ENCODE peak calls at places on chromosomes 5 and 9, in nine cellular contexts. N is heart left ventricle; B is body of pancreas; Q is aorta; O is fibroblast of lung; P is Karpas-422; W is lower lobe of right lung; T is right lobe of liver; K is effector memory CD4-positive, alpha-beta T cell. U is an unnamed sample.
A peak's percentile ranks its signal among the peaks of the same experiment; 100 is the strongest.

GRCh38 chr5:74275204-74275992 is 365.1 kb downstream of the ENC1 start:
- DNase-seq in N (no peak), K (no peak), B (no peak), W (no peak), P (no peak), T (no peak), Q (no peak), O (peak; percentile 53), U (no peak)

GRCh38 chr5:96348536-96348935 is 84.5 kb downstream of the PCSK1 start:
- DNase-seq in W (no peak), T (no peak), P (no peak), N (no peak), K (no peak), O (no peak), B (no peak), Q (no peak), U (no peak)

GRCh38 chr9:34380511-34381315 is 4.0 kb upstream of the MYORG start:
- DNase-seq in P (peak; percentile 92), K (peak; percentile 71), N (peak; percentile 88), Q (peak; percentile 94), W (peak; percentile 87), B (peak; percentile 83), O (peak; percentile 66), T (peak; percentile 86), U (peak; percentile 78)

GRCh38 chr5:74414228-74414627 is 226.3 kb downstream of the ENC1 start:
- DNase-seq in K (no peak), O (no peak), W (no peak), P (no peak), Q (no peak), T (no peak), B (no peak), N (no peak), U (no peak)

GRCh38 chr9:22088372-22089063 is 79.4 kb upstream of the CDKN2B start:
- DNase-seq in T (no peak), W (no peak), B (no peak), O (peak; percentile 54), Q (no peak), P (no peak), K (no peak), N (no peak), U (no peak)

GRCh38 chr5:135141303-135142268 is 107.6 kb upstream of the PITX1 start:
- DNase-seq in P (no peak), W (no peak), K (no peak), B (no peak), N (no peak), T (no peak), O (peak; percentile 43), Q (no peak), U (no peak)

GRCh38 chr9:36679710-36680109 is 107.0 kb downstream of the MELK start:
- DNase-seq in W (no peak), K (no peak), O (peak; percentile 60), B (no peak), Q (no peak), P (no peak), N (no peak), T (no peak), U (no peak)

GRCh38 chr5:60369391-60369790 is 330.6 kb downstream of the DEPDC1B start:
- DNase-seq in Q (no peak), K (no peak), O (no peak), P (no peak), T (no peak), B (no peak), N (no peak), W (no peak), U (no peak)

GRCh38 chr9:126275386-126276001 is 51.1 kb upstream of the MVB12B start:
- DNase-seq in P (no peak), K (no peak), Q (no peak), O (peak; percentile 69), W (no peak), T (no peak), N (no peak), B (no peak), U (no peak)

GRCh38 chr5:89878140-89878570 is 531.4 kb downstream of the CETN3 start:
- DNase-seq in N (no peak), B (no peak), T (no peak), Q (no peak), W (no peak), K (no peak), O (peak; percentile 99), P (peak; percentile 42), U (no peak)

GRCh38 chr9:78612089-78612488 is 315.2 kb downstream of the PSAT1 start:
- DNase-seq in N (no peak), W (no peak), B (no peak), O (peak; percentile 74), Q (no peak), T (no peak), K (no peak), P (no peak), U (no peak)

GRCh38 chr5:151684690-151685361 is 1.9 kb downstream of the SPARC start:
- DNase-seq in N (no peak), Q (no peak), O (peak; percentile 96), T (no peak), B (no peak), K (no peak), W (no peak), P (peak; percentile 57), U (peak; percentile 75)

GRCh38 chr5:151683444-151683843 is 3.3 kb downstream of the SPARC start:
- DNase-seq in Q (no peak), N (no peak), P (no peak), T (no peak), W (no peak), O (peak; percentile 19), B (no peak), K (no peak), U (no peak)

GRCh38 chr5:151682751-151683331 is 3.9 kb downstream of the SPARC start:
- DNase-seq in N (no peak), T (no peak), Q (no peak), K (no peak), W (no peak), B (no peak), P (no peak), O (peak; percentile 55), U (no peak)

GRCh38 chr5:151682240-151682639 is 4.5 kb downstream of the SPARC start:
- DNase-seq in O (peak; percentile 51), K (no peak), T (no peak), B (no peak), Q (no peak), P (no peak), W (no peak), N (no peak), U (no peak)

GRCh38 chr5:151683936-151684586 is 2.7 kb downstream of the SPARC start:
- DNase-seq in K (no peak), P (no peak), N (no peak), O (no peak), W (no peak), T (no peak), B (no peak), Q (no peak), U (no peak)
- H3K4me1 ChIP-seq in K (no peaks in the 10 kb centered on the region), P (peaks cover 2% of the 10 kb centered on the region), N (peaks cover 6% of the 10 kb centered on the region), O (peaks cover 36% of the 10 kb centered on the region), W (peaks cover 62% of the 10 kb centered on the region), T (no peaks in the 10 kb centered on the region), B (no peaks in the 10 kb centered on the region), Q (peaks cover 17% of the 10 kb centered on the region), U (no peaks in the 10 kb centered on the region)

DNA sequence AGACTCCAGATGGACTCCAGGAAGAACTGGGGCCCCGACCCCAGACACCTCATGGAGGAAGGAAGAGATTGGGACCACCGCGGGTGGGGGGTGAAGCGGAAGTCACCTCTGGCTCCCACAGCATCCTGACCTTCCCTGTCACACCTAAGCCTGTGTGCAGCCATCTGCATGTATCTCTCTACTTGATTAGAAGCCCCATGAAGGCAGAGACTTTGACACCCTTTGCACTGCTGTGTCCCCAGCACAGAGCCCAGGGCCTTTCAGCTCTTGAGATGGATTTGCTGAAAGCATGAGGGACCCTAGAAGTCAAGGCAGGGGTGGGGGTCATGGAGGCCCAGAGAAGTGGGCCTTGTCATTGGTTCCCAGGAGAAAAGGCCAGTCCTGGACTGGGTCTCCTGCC is 2.8 kb upstream of the ENG start:
- DNase-seq in K (no peak), W (no peak), P (no peak), T (no peak), Q (no peak), O (no peak), N (no peak), B (no peak), U (no peak)
- H3K4me1 ChIP-seq in K (peaks cover 35% of the 10 kb centered on the region), W (peaks cover 88% of the 10 kb centered on the region), P (no peaks in the 10 kb centered on the region), T (peaks cover 2% of the 10 kb centered on the region), Q (no peaks in the 10 kb centered on the region), O (peaks cover 11% of the 10 kb centered on the region), N (peaks cover 29% of the 10 kb centered on the region), B (peaks cover 22% of the 10 kb centered on the region), U (peaks cover 89% of the 10 kb centered on the region)

DNA sequence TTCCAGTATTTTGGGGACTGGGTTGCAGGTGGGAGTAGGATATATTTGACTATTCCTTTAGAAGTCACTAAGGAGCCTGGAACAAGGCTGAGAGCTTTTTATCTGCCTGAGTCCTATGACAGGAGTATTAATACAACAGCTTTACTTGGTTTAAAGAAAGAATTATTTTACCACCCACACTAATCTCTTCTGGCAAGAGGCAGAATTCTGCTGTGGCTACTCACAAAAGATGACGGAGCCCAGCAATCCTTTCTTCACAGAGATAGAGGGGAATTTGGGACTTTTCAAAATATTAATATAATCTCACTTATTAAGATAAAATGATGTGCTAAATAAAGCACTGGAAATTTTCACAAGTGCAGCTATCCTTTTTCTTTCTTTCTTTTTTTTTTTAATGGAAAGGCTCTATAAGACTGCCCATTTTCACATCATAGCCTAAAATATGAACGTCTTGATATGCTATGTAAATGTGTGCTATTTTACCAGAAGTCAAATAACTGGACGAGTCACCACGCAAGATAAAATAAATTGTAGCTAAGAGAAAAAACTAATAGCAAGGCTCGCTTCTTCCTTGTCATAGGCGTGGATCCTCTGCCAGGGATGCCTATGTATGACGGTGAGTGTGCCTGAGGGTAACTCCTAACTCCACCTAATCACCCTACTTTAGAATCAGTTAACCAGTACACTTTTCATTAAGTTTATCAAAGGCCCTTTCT is 76.3 kb downstream of the ZNF608 start:
- DNase-seq in Q (no peak), K (no peak), N (no peak), O (peak; percentile 82), P (no peak), T (no peak), B (no peak), W (no peak), U (no peak)
- H3K4me1 ChIP-seq in Q (peaks cover 7% of the 10 kb centered on the region), K (no peaks in the 10 kb centered on the region), N (no peaks in the 10 kb centered on the region), O (no peaks in the 10 kb centered on the region), P (peaks cover 9% of the 10 kb centered on the region), T (no peaks in the 10 kb centered on the region), B (peaks cover 58% of the 10 kb centered on the region), W (peaks cover 28% of the 10 kb centered on the region), U (no peaks in the 10 kb centered on the region)

DNA sequence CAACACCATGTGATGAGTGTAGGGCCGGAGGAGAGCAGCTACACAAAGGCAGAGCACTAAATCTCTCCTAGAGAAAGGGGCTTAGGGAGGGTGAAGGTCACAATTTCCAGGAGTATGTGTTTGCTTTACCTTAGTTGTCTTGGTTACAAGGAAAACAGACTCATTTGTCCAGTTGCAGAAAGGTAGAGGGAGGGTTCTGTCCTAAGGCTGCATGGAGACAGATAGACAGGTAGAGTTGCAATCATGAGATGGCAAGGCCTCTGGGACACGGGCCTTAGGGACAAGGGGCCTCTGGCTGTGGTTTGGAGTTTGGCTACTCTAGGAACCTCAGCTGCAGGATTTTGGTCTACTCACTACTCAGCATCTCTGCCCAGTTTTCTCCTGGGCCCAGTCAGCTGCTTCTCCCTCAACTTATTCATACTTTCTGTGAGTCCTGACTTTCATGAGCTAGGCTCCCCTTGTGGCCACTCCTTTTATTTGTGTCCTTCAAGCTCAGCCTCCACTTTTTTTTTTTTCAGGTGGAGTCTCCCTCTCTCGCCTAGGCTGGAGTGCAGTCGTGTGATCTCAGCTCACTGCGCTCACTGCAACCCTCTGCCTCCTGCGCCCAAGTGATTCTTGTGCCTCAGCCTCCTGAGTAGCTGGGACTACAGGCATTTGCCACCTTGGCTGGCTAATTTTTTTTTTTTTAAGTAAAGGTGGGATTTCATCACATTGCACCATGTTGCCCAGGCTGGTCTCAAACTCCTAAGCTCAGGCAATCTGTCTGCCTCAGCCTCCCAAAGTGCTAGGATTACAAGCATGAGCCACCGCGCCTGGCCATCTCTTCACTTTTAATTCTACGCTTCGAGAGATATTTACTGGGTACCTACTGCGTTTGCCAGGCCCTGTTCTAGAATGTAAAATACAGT is 76.6 kb downstream of the PTPDC1 start:
- DNase-seq in T (no peak), P (no peak), B (no peak), O (no peak), W (no peak), Q (no peak), N (no peak), K (no peak), U (no peak)
- H3K4me1 ChIP-seq in T (no peaks in the 10 kb centered on the region), P (peaks cover 12% of the 10 kb centered on the region), B (peaks cover 14% of the 10 kb centered on the region), O (peaks cover 3% of the 10 kb centered on the region), W (peaks cover 23% of the 10 kb centered on the region), Q (peaks cover 5% of the 10 kb centered on the region), N (peaks cover 2% of the 10 kb centered on the region), K (no peaks in the 10 kb centered on the region), U (no peaks in the 10 kb centered on the region)

U was measured in right atrium auricular region.